ENCODE peak calls at places on chromosomes 4 and X, in four cellular contexts. O is mesendoderm, P is IMR-90, C is H1. F is an unnamed sample.

GRCh38 chr4:74456056-74456744 is 11.3 kb downstream of the AREG start:
- DNase-seq in O (peak), P (no peak), C (no peak), F (no peak)

GRCh38 chrX:51395807-51396728 is 63.4 kb downstream of the NUDT10 start:
- DNase-seq in O (peak), P (no peak), C (peak), F (peak)

GRCh38 chr4:177369372-177369771 is 59.7 kb downstream of the NEIL3 start:
- DNase-seq in O (no peak), P (peak), C (no peak), F (no peak)

GRCh38 chrX:12567857-12568256 is 223.4 kb upstream of the PRPS2 start:
- DNase-seq in O (no peak), P (peak), C (no peak), F (no peak)

GRCh38 chrX:9340619-9341304 is 124.1 kb upstream of the TBL1X start:
- DNase-seq in O (peak), P (peak), C (no peak), F (peak)

GRCh38 chr4:54509057-54509456 is 148.7 kb upstream of the KIT start:
- DNase-seq in O (no peak), P (no peak), C (no peak), F (no peak)

GRCh38 chr4:56828784-56829535 is 7.5 kb upstream of the SPINK2 start:
- DNase-seq in O (no peak), P (peak), C (no peak), F (no peak)

GRCh38 chrX:118644378-118644777 is 83.0 kb upstream of the IL13RA1 start:
- DNase-seq in O (peak), P (peak), C (no peak), F (no peak)

GRCh38 chr4:142262956-142263355 is 583.1 kb downstream of the INPP4B start:
- DNase-seq in O (peak), P (no peak), C (no peak), F (no peak)

GRCh38 chr4:150971901-150972300 is 43.2 kb downstream of the LRBA start:
- DNase-seq in O (no peak), P (no peak), C (no peak), F (no peak)

GRCh38 chrX:147173586-147173985 is 359.0 kb upstream of the CXorf51A start:
- DNase-seq in O (no peak), P (no peak), C (no peak), F (no peak)

GRCh38 chr4:159516556-159516955 is 413.7 kb downstream of the RAPGEF2 start:
- DNase-seq in O (no peak), P (peak), C (no peak), F (no peak)

GRCh38 chrX:8897259-8897658 is 96.1 kb upstream of the FAM9A start:
- DNase-seq in O (no peak), P (peak), C (no peak), F (no peak)

GRCh38 chrX:129726307-129727111 is 12.3 kb upstream of the XPNPEP2 start:
- DNase-seq in O (peak), P (peak), C (peak), F (peak)

GRCh38 chrX:27966492-27966891 is 14.8 kb downstream of the DCAF8L1 start:
- DNase-seq in O (no peak), P (no peak), C (no peak), F (no peak)

GRCh38 chrX:109812236-109812635 is 79.2 kb upstream of the ACSL4 start:
- DNase-seq in O (no peak), P (no peak), C (no peak), F (no peak)

GRCh38 chr4:84596826-84597225 is 13.9 kb downstream of the CDS1 start:
- DNase-seq in O (peak), P (no peak), C (no peak), F (peak)

GRCh38 chr4:4225915-4226605 is 669 bp downstream of the OTOP1 start:
- DNase-seq in O (no peak), P (peak), C (peak), F (peak)

GRCh38 chrX:7574325-7574724 is 268.6 kb upstream of the VCX start:
- DNase-seq in O (peak), P (no peak), C (no peak), F (no peak)

GRCh38 chr4:6362243-6362885 is 92.7 kb downstream of the WFS1 start:
- DNase-seq in O (peak), P (no peak), C (no peak), F (no peak)

GRCh38 chr4:140609548-140610425 is 41.0 kb upstream of the UCP1 start:
- DNase-seq in O (peak), P (peak), C (no peak), F (no peak)

GRCh38 chr4:155973639-155974475 is 20.2 kb upstream of the CTSO start:
- DNase-seq in O (peak), P (peak), C (no peak), F (no peak)

GRCh38 chrX:26511621-26512363 is 295.8 kb downstream of the MAGEB5 start:
- DNase-seq in O (no peak), P (no peak), C (no peak), F (no peak)

GRCh38 chr4:38983756-38984647 is 48.2 kb downstream of the TMEM156 start:
- DNase-seq in O (no peak), P (peak), C (no peak), F (no peak)

GRCh38 chr4:104915864-104916263 is 230.8 kb upstream of the TET2 start:
- DNase-seq in O (no peak), P (no peak), C (peak), F (peak)

GRCh38 chr4:150784305-150784704 is 202.4 kb downstream of the MAB21L2 start:
- DNase-seq in O (peak), P (no peak), C (peak), F (peak)

GRCh38 chr4:183355405-183355804 is 33.2 kb upstream of the CLDN24 start:
- DNase-seq in O (no peak), P (peak), C (no peak), F (no peak)

GRCh38 chr4:148487181-148487580 is 45.0 kb upstream of the NR3C2 start:
- DNase-seq in O (no peak), P (peak), C (no peak), F (no peak)

GRCh38 chr4:40321671-40322131 is 13.4 kb upstream of the CHRNA9 start:
- DNase-seq in O (no peak), P (peak), C (no peak), F (no peak)

GRCh38 chrX:139642241-139642927 is 65.6 kb downstream of the MCF2 start:
- DNase-seq in O (peak), P (no peak), C (peak), F (peak)

GRCh38 chr4:138051157-138051556 is 191.0 kb downstream of the SLC7A11 start:
- DNase-seq in O (no peak), P (peak), C (no peak), F (no peak)

GRCh38 chr4:13891544-13891939 is 264.0 kb upstream of the BOD1L1 start:
- DNase-seq in O (peak), P (peak), C (no peak), F (no peak)

GRCh38 chr4:110198472-110199419 is at the start of gene ELOVL6:
- DNase-seq in O (peak), P (peak), C (peak), F (peak)

GRCh38 chr4:1116837-1117236 is 3.5 kb upstream of the RNF212 start:
- DNase-seq in O (no peak), P (no peak), C (no peak), F (no peak)

GRCh38 chr4:186676531-186677158 is 47.0 kb downstream of the FAT1 start:
- DNase-seq in O (peak), P (peak), C (no peak), F (no peak)

GRCh38 chrX:9576059-9576458 is 111.2 kb downstream of the TBL1X start:
- DNase-seq in O (no peak), P (no peak), C (no peak), F (no peak)

GRCh38 chrX:125420809-125421208 is 101.1 kb downstream of the TEX13C start:
- DNase-seq in O (no peak), P (no peak), C (no peak), F (no peak)

GRCh38 chrX:136906921-136907510 is 26.5 kb upstream of the RBMX start:
- DNase-seq in O (no peak), P (no peak), C (no peak), F (no peak)

GRCh38 chrX:1385251-1385794 is 6.6 kb downstream of the SLC25A6 start:
- DNase-seq in O (no peak), P (no peak), C (peak), F (no peak)

GRCh38 chr4:56799291-56799823 is 22.1 kb downstream of the SPINK2 start:
- DNase-seq in O (no peak), P (no peak), C (no peak), F (no peak)

GRCh38 chrX:78140206-78140605 is 756 bp upstream of the TAF9B start:
- DNase-seq in O (no peak), P (no peak), C (no peak), F (no peak)

GRCh38 chrX:78133561-78133960 is 5.9 kb downstream of the TAF9B start:
- DNase-seq in O (no peak), P (no peak), C (no peak), F (no peak)

DNA sequence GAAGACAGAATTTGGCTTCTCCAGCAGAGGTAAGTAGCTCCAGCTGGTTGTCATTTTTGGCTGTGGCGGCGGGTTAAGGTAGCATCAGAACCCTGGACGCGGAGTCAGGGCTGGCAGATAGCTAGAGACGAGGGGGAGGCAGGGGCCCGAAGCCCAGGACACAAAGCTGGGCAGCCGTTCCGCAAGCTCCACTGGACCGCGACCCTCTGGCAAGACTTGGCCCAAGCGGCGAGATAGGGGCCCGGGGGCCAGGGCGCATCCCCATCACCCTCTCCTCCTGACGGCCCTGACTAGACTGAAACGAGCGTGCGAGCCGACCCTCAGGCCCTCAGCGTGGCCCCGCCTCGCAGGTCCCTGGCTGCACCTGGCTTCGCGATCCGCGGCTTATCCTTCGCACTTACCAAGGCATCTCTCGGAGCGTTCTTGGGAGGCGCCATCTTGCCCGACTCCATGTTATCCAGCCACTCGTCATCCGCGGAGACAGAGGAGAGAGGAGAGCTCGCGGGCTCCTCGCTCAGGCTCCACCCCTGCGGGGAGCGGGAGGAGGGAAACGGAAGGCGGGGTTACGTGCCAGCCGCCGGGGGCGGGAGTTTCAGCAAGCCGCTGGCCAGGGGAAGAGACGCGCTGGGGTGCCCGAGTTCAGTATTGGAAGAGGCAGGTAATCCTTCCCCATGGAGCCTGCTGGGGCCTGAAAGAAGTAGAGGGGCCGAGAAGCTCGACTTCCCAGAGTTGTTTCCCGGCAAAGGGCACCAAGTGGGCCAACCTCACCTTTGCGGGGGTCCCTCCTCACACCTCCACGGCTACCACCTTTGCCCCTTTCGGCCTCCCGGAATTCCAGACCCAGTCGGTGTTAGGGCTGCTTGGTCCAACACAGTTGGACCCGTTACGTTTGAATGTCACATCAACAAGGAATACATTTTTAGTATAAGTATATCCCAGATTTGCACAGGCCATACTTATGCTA is at the start of gene TAF9B:
- DNase-seq in O (peak), P (peak), C (peak), F (peak)
- H3K27ac ChIP-seq in O (no peak), P (peak), C (peak), F (no peak)

DNA sequence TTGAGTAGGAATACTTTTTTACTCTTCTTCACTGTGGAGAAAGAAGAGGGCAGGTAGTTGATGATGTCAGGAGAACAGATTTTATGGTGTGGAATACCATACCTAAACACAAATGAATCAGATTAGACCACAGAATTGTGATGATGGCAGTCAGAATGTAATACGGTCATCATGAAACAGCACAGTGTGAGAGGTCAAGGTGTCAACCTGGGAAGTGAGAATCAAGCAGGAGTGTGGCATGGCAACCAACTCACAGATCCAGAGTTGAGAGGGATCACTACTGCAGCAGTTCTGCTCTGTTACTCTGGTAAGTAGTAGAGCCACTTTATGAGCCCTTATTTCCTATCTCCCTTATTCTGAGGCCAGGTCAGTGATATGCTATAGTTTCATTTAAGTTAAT is 27.7 kb downstream of the METTL14 start:
- DNase-seq in O (no peak), P (peak), C (no peak), F (no peak)
- H4K8ac ChIP-seq in O (no peak), P (no peak), C (no peak), F (no peak)

GRCh38 chrX:65783746-65784145 is 116.3 kb downstream of the MSN start:
- DNase-seq in O (no peak), P (no peak), C (no peak), F (no peak)
- H4K5ac ChIP-seq in O (no peak), P (no peak), C (no peak), F (no peak)

GRCh38 chrX:153470411-153471363 is at the start of gene HAUS7:
- DNase-seq in O (peak), P (peak), C (peak), F (peak)

GRCh38 chrX:153473126-153473525 is 2.8 kb upstream of the HAUS7 start:
- DNase-seq in O (no peak), P (no peak), C (no peak), F (no peak)

GRCh38 chrX:153469811-153470410 is 465 bp downstream of the HAUS7 start:
- DNase-seq in O (peak), P (peak), C (no peak), F (no peak)

GRCh38 chrX:153474266-153474665 is 3.9 kb upstream of the HAUS7 start:
- DNase-seq in O (no peak), P (no peak), C (no peak), F (no peak)

DNA sequence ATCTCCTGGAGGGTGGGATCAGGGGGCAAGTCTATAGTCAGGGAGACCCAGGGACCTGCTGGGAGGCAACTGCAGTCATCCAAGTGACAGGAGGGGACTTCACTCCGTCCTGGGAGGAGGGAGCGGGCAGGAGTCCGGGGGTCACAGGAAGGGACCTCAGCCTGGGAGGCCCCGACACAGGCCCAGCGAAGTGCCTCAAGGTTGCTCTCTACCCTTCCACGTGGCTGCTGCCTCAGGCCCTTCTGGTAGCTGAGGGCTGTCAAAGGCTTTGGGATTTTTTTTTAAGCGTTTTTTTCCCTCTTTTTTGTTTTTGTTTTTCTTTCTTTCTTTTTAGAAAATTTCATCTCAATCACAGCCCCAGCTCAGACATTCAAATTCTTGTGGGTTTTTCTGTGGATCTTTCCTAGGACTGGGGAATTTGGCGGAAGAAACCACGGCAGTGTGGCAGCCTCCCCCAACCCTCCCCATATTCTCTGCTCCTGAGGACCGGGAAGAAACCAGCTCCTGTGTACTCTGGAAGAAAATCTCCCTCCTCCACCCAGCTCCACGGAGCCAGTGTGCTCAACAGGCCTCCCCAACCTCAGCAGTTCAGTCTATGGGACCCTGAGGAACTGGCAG is 1.4 kb upstream of the HAUS7 start:
- DNase-seq in O (no peak), P (peak), C (no peak), F (no peak)
- H3K27ac ChIP-seq in O (no peak), P (no peak), C (no peak), F (no peak)

GRCh38 chr4:168485511-168485910 is 5.2 kb upstream of the DDX60L start:
- DNase-seq in O (peak), P (no peak), C (no peak), F (no peak)

GRCh38 chr4:168483786-168484185 is 3.5 kb upstream of the DDX60L start:
- DNase-seq in O (no peak), P (peak), C (no peak), F (no peak)

GRCh38 chr4:168478868-168479267 is 1.4 kb downstream of the DDX60L start:
- DNase-seq in O (no peak), P (no peak), C (no peak), F (no peak)

GRCh38 chr4:168484626-168485025 is 4.3 kb upstream of the DDX60L start:
- DNase-seq in O (no peak), P (peak), C (no peak), F (no peak)

DNA sequence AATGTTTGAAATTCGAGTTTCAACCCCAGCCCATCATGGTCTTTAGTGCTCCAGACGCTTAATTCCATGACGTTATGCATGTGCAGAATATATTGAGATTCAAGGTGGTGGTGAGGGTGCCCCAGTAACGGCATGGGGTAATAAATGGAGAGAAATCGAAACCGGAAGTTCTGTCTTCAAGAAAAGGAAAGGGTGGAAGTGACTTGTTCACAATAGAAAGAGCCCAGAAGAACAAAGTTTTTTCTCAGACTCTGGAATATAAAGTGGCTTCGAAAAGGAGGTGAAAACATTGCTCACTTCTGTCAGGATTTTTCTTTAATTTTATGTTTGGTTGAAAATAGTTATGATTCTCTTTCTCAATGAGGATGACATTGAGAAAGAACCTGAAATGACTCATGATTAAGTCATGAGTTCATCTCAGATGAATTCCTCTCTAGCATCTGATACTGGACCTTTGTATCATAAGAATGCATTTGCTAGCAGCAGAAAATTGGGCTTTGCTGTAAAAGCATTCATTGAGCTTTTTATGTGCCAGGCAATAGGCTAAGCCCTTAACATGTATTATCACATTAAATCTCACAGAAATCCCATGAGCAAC is 798 bp upstream of the DDX60L start:
- DNase-seq in O (no peak), P (peak), C (no peak), F (no peak)
- H4K8ac ChIP-seq in O (no peak), P (peak), C (no peak), F (no peak)